ENCODE peak calls at places on chromosomes 11 and 22, in four cellular contexts. One of them, this sample, is unnamed.
A peak's percentile ranks its signal among the peaks of the same experiment; 100 is the strongest.

GRCh38 chr22:49716441-49716840 is 111.2 kb downstream of the BRD1 start:
- DNase-seq in dorsolateral prefrontal cortex: no peak
- DNase-seq in GM06990: no peak
- DNase-seq in type B pancreatic cell: no peak
- DNase-seq in this sample: no peak

GRCh38 chr11:109034341-109034696 is 369.4 kb downstream of the DDX10 start:
- DNase-seq in dorsolateral prefrontal cortex: no peak
- DNase-seq in GM06990: no peak
- DNase-seq in type B pancreatic cell: no peak
- DNase-seq in this sample: no peak

GRCh38 chr11:19917069-19917468 is 204.4 kb downstream of the NAV2 start:
- DNase-seq in dorsolateral prefrontal cortex: no peak
- DNase-seq in GM06990: no peak
- DNase-seq in type B pancreatic cell: no peak
- DNase-seq in this sample: no peak

GRCh38 chr11:15670520-15671070 is 555.9 kb downstream of the INSC start:
- DNase-seq in dorsolateral prefrontal cortex: no peak
- DNase-seq in GM06990: no peak
- DNase-seq in type B pancreatic cell: no peak
- DNase-seq in this sample: no peak

GRCh38 chr11:34915136-34916013 is 804 bp downstream of the APIP start:
- DNase-seq in dorsolateral prefrontal cortex: no peak
- DNase-seq in GM06990: no peak
- DNase-seq in type B pancreatic cell: no peak
- DNase-seq in this sample: no peak

GRCh38 chr22:39384750-39385480 is 14.7 kb upstream of the TAB1 start:
- DNase-seq in dorsolateral prefrontal cortex: no peak
- DNase-seq in GM06990: no peak
- DNase-seq in type B pancreatic cell: no peak
- DNase-seq in this sample: no peak

GRCh38 chr11:12106501-12106900 is 3.9 kb upstream of the MICAL2 start:
- DNase-seq in dorsolateral prefrontal cortex: no peak
- DNase-seq in GM06990: no peak
- DNase-seq in type B pancreatic cell: no peak
- DNase-seq in this sample: no peak

GRCh38 chr22:37020192-37020479 is 594 bp downstream of the MPST start:
- DNase-seq in dorsolateral prefrontal cortex: no peak
- DNase-seq in GM06990: no peak
- DNase-seq in type B pancreatic cell: no peak
- DNase-seq in this sample: peak; percentile 41

GRCh38 chr11:80727315-80727714 is 1286.5 kb upstream of the TENM4 start:
- DNase-seq in dorsolateral prefrontal cortex: peak; percentile 10
- DNase-seq in GM06990: peak; percentile 15
- DNase-seq in type B pancreatic cell: no peak
- DNase-seq in this sample: peak; percentile 7

GRCh38 chr11:19444231-19444630 is 203.5 kb upstream of the E2F8 start:
- DNase-seq in dorsolateral prefrontal cortex: no peak
- DNase-seq in GM06990: no peak
- DNase-seq in type B pancreatic cell: no peak
- DNase-seq in this sample: no peak

GRCh38 chr11:74566386-74566960 is 25.9 kb upstream of the POLD3 start:
- DNase-seq in dorsolateral prefrontal cortex: no peak
- DNase-seq in GM06990: no peak
- DNase-seq in type B pancreatic cell: no peak
- DNase-seq in this sample: no peak

GRCh38 chr11:12930850-12931249 is 78.3 kb upstream of the RASSF10 start:
- DNase-seq in dorsolateral prefrontal cortex: no peak
- DNase-seq in GM06990: no peak
- DNase-seq in type B pancreatic cell: no peak
- DNase-seq in this sample: no peak

GRCh38 chr22:27978317-27978716 is 59.3 kb upstream of the PITPNB start:
- DNase-seq in dorsolateral prefrontal cortex: no peak
- DNase-seq in GM06990: no peak
- DNase-seq in type B pancreatic cell: no peak
- DNase-seq in this sample: no peak

GRCh38 chr11:77525455-77526091 is 51.7 kb upstream of the PAK1 start:
- DNase-seq in dorsolateral prefrontal cortex: no peak
- DNase-seq in GM06990: no peak
- DNase-seq in type B pancreatic cell: no peak
- DNase-seq in this sample: no peak

GRCh38 chr11:127345819-127346459 is 345.4 kb upstream of the KIRREL3 start:
- DNase-seq in dorsolateral prefrontal cortex: peak; percentile 24
- DNase-seq in GM06990: no peak
- DNase-seq in type B pancreatic cell: no peak
- DNase-seq in this sample: peak; percentile 48

GRCh38 chr11:117796456-117797428 is at the start of gene DSCAML1:
- DNase-seq in dorsolateral prefrontal cortex: peak; percentile 84
- DNase-seq in GM06990: no peak
- DNase-seq in type B pancreatic cell: no peak
- DNase-seq in this sample: peak; percentile 71

GRCh38 chr11:13962562-13963168 is at the start of gene SPON1:
- DNase-seq in dorsolateral prefrontal cortex: peak; percentile 36
- DNase-seq in GM06990: peak; percentile 17
- DNase-seq in type B pancreatic cell: peak; percentile 77
- DNase-seq in this sample: no peak

GRCh38 chr11:67302571-67303131 is 679 bp upstream of the SSH3 start:
- DNase-seq in dorsolateral prefrontal cortex: no peak
- DNase-seq in GM06990: no peak
- DNase-seq in type B pancreatic cell: no peak
- DNase-seq in this sample: no peak

GRCh38 chr11:27317751-27318150 is 45.3 kb downstream of the CCDC34 start:
- DNase-seq in dorsolateral prefrontal cortex: no peak
- DNase-seq in GM06990: no peak
- DNase-seq in type B pancreatic cell: no peak
- DNase-seq in this sample: no peak

GRCh38 chr11:64216879-64217278 is 9.1 kb downstream of the TRPT1 start:
- DNase-seq in dorsolateral prefrontal cortex: no peak
- DNase-seq in GM06990: no peak
- DNase-seq in type B pancreatic cell: no peak
- DNase-seq in this sample: no peak
- TF ChIP-seq CTCF in dorsolateral prefrontal cortex: no peak
- TF ChIP-seq CTCF in GM06990: no peak
- TF ChIP-seq CTCF in type B pancreatic cell: no peak
- TF ChIP-seq CTCF in this sample: no peak

GRCh38 chr22:46456818-46457163 is 80.6 kb downstream of the CELSR1 start:
- DNase-seq in dorsolateral prefrontal cortex: no peak
- DNase-seq in GM06990: no peak
- DNase-seq in type B pancreatic cell: no peak
- DNase-seq in this sample: no peak
- TF ChIP-seq CTCF in dorsolateral prefrontal cortex: no peak
- TF ChIP-seq CTCF in GM06990: no peak
- TF ChIP-seq CTCF in type B pancreatic cell: no peak
- TF ChIP-seq CTCF in this sample: no peak

GRCh38 chr11:50178732-50179131 is 146.1 kb downstream of the OR4C45 start:
- DNase-seq in dorsolateral prefrontal cortex: no peak
- DNase-seq in GM06990: no peak
- DNase-seq in type B pancreatic cell: no peak
- DNase-seq in this sample: no peak

GRCh38 chr11:50170115-50170514 is 137.4 kb downstream of the OR4C45 start:
- DNase-seq in dorsolateral prefrontal cortex: no peak
- DNase-seq in GM06990: no peak
- DNase-seq in type B pancreatic cell: no peak
- DNase-seq in this sample: no peak

GRCh38 chr11:50169634-50170033 is 137.0 kb downstream of the OR4C45 start:
- DNase-seq in dorsolateral prefrontal cortex: no peak
- DNase-seq in GM06990: no peak
- DNase-seq in type B pancreatic cell: no peak
- DNase-seq in this sample: no peak

GRCh38 chr11:50174975-50175374 is 142.3 kb downstream of the OR4C45 start:
- DNase-seq in dorsolateral prefrontal cortex: no peak
- DNase-seq in GM06990: no peak
- DNase-seq in type B pancreatic cell: no peak
- DNase-seq in this sample: no peak

GRCh38 chr11:50174189-50174588 is 141.5 kb downstream of the OR4C45 start:
- DNase-seq in dorsolateral prefrontal cortex: no peak
- DNase-seq in GM06990: no peak
- DNase-seq in type B pancreatic cell: no peak
- DNase-seq in this sample: no peak
- TF ChIP-seq CTCF in dorsolateral prefrontal cortex: no peak
- TF ChIP-seq CTCF in GM06990: no peak
- TF ChIP-seq CTCF in type B pancreatic cell: no peak
- TF ChIP-seq CTCF in this sample: no peak

GRCh38 chr11:84901986-84902385 is 725.2 kb downstream of the DLG2 start:
- DNase-seq in dorsolateral prefrontal cortex: no peak
- DNase-seq in GM06990: no peak
- DNase-seq in type B pancreatic cell: no peak
- DNase-seq in this sample: no peak

GRCh38 chr11:84902445-84902844 is 724.7 kb downstream of the DLG2 start:
- DNase-seq in dorsolateral prefrontal cortex: no peak
- DNase-seq in GM06990: no peak
- DNase-seq in type B pancreatic cell: no peak
- DNase-seq in this sample: no peak

GRCh38 chr11:84894666-84895065 is 732.5 kb downstream of the DLG2 start:
- DNase-seq in dorsolateral prefrontal cortex: no peak
- DNase-seq in GM06990: no peak
- DNase-seq in type B pancreatic cell: no peak
- DNase-seq in this sample: no peak

GRCh38 chr11:84899134-84899533 is 728.0 kb downstream of the DLG2 start:
- DNase-seq in dorsolateral prefrontal cortex: no peak
- DNase-seq in GM06990: no peak
- DNase-seq in type B pancreatic cell: no peak
- DNase-seq in this sample: no peak

DNA sequence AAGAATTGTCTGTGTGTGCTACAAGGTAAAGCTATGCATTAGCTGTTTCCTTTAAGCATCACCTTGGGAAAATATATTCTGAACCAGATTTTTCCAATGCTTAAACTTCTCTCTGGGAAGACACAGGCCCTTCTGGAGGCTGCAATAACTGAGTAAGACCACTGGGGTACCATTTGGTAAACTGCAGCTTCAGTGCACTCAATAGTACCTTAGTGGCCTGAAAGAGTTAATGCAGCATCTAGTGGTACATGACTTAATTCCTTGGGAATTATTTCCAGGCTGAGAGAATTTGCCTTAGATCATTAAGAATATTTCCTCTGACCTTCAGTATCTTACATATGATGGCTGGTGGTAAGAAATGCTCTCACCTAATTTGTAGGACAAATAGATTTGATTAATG is 727.4 kb downstream of the DLG2 start:
- DNase-seq in dorsolateral prefrontal cortex: no peak
- DNase-seq in GM06990: no peak
- DNase-seq in type B pancreatic cell: no peak
- DNase-seq in this sample: no peak
- TF ChIP-seq CTCF in dorsolateral prefrontal cortex: no peak
- TF ChIP-seq CTCF in GM06990: no peak
- TF ChIP-seq CTCF in type B pancreatic cell: peak; percentile 66
- TF ChIP-seq CTCF in this sample: peak; percentile 8

DNA sequence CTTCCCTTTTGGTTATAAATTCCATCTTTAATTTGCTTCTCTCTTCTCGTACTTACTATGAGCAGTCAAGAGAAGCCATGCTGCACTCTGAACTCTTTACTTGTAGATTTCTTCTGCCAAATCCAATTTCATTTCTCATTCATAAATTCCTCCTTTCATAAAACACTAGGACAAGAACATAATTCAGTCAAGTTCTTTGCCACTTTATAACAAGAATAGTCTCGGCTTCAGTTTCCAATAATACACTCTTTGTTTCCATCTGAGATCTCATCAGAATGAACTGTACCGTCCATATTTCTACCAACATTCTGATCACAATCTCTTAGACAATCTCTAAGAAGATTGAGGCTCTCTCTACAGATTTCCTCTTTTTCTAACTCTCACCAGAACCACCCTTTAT is 25.1 kb downstream of the IZUMO1R start:
- DNase-seq in dorsolateral prefrontal cortex: no peak
- DNase-seq in GM06990: no peak
- DNase-seq in type B pancreatic cell: no peak
- DNase-seq in this sample: no peak
- TF ChIP-seq CTCF in dorsolateral prefrontal cortex: no peak
- TF ChIP-seq CTCF in GM06990: no peak
- TF ChIP-seq CTCF in type B pancreatic cell: no peak
- TF ChIP-seq CTCF in this sample: no peak

DNA sequence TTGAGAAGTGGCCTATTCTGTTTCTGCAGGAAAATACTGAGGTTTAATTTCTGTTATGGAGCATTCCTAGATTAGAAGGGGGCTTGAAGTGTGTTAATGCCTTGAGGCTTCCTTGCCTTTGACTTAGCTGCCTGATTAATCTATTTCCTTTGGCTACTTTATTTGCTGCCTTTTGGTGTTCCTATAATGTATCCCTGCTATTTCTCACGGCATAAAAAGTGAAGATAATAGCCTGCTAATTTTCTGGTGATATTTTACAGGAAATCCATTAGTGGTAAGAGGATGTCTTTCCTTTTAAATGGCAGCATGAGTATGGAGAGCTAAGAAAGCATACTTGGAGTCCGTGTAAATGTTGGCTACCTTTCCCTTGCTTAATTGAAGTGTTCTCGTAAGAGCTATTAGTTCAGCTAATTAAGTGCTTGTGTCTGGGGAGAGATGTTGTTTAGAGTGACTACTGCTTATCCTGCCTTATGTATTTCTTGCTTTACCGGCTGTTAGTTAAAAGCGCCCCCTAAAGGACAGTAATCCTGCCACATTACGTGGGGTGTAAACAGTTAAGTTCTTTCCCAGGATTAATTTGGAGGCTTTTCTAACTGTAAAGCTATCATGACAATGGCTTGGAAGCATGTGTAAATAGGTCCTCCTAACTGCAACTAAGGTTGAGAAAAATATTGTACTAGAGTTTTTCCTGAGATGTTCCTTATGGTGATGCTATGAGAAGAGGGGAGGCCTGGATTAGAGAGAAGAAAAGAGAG is 45.6 kb downstream of the ZNF280B start:
- DNase-seq in dorsolateral prefrontal cortex: no peak
- DNase-seq in GM06990: no peak
- DNase-seq in type B pancreatic cell: no peak
- DNase-seq in this sample: no peak
- TF ChIP-seq CTCF in dorsolateral prefrontal cortex: no peak
- TF ChIP-seq CTCF in GM06990: peak; percentile 35
- TF ChIP-seq CTCF in type B pancreatic cell: no peak
- TF ChIP-seq CTCF in this sample: no peak

GRCh38 chr22:26393929-26394328 is 35.1 kb upstream of the ASPHD2 start:
- DNase-seq in dorsolateral prefrontal cortex: no peak
- DNase-seq in GM06990: no peak
- DNase-seq in type B pancreatic cell: no peak
- DNase-seq in this sample: no peak
- TF ChIP-seq CTCF in dorsolateral prefrontal cortex: no peak
- TF ChIP-seq CTCF in GM06990: no peak
- TF ChIP-seq CTCF in type B pancreatic cell: no peak
- TF ChIP-seq CTCF in this sample: peak; percentile 28

This sample was measured in GM13977.